ENCODE peak calls at places on chromosomes 5 and 9, in four cellular contexts. G, U, W and B are unnamed samples.

GRCh38 chr5:172150514-172151425 is 37.3 kb downstream of the STK10 start:
- DNase-seq in G (peak), U (no peak), W (no peak), B (no peak)

GRCh38 chr9:137446851-137447471 is 5.8 kb upstream of the ENTPD8 start:
- DNase-seq in G (no peak), U (peak), W (peak), B (no peak)

GRCh38 chr5:32193591-32193990 is 19.5 kb upstream of the GOLPH3 start:
- DNase-seq in G (peak), U (no peak), W (peak), B (peak)

GRCh38 chr9:123550797-123551196 is 194.8 kb downstream of the CRB2 start:
- DNase-seq in G (no peak), U (peak), W (no peak), B (no peak)

GRCh38 chr9:98342819-98343208 is 87.4 kb upstream of the TBC1D2 start:
- DNase-seq in G (no peak), U (no peak), W (no peak), B (no peak)

GRCh38 chr5:57566914-57567313 is 84.3 kb upstream of the ACTBL2 start:
- DNase-seq in G (no peak), U (no peak), W (peak), B (no peak)

GRCh38 chr5:127038550-127038949 is 8.2 kb upstream of the MARCHF3 start:
- DNase-seq in G (no peak), U (no peak), W (no peak), B (no peak)

GRCh38 chr9:133256057-133256461 is 18.9 kb downstream of the ABO start:
- DNase-seq in G (no peak), U (no peak), W (no peak), B (no peak)

GRCh38 chr5:151886741-151887261 is 37.9 kb downstream of the GLRA1 start:
- DNase-seq in G (no peak), U (no peak), W (no peak), B (no peak)

GRCh38 chr9:121766081-121766683 is 114.7 kb downstream of the DAB2IP start:
- DNase-seq in G (no peak), U (no peak), W (no peak), B (no peak)

GRCh38 chr9:109887079-109887478 is 107.1 kb downstream of the PALM2AKAP2 start:
- DNase-seq in G (no peak), U (no peak), W (peak), B (peak)

GRCh38 chr9:112050544-112051475 is 124.3 kb downstream of the SUSD1 start:
- DNase-seq in G (no peak), U (no peak), W (peak), B (peak)

GRCh38 chr9:127166111-127166510 is 43.7 kb upstream of the ANGPTL2 start:
- DNase-seq in G (no peak), U (no peak), W (no peak), B (no peak)

GRCh38 chr5:3348576-3349535 is 246.8 kb upstream of the IRX1 start:
- DNase-seq in G (no peak), U (no peak), W (no peak), B (no peak)

GRCh38 chr5:38515648-38516047 is 40.8 kb downstream of the LIFR start:
- DNase-seq in G (no peak), U (no peak), W (peak), B (peak)

GRCh38 chr9:86749530-86750275 is 197.6 kb downstream of the GAS1 start:
- DNase-seq in G (no peak), U (no peak), W (peak), B (peak)

GRCh38 chr5:1065891-1066650 is 45.8 kb downstream of the SLC12A7 start:
- DNase-seq in G (no peak), U (no peak), W (no peak), B (no peak)

GRCh38 chr5:93087326-93087725 is 493.7 kb downstream of the NR2F1-AS1 start:
- DNase-seq in G (no peak), U (no peak), W (no peak), B (no peak)

GRCh38 chr5:107431998-107432397 is 238.7 kb downstream of the EFNA5 start:
- DNase-seq in G (no peak), U (no peak), W (peak), B (peak)

GRCh38 chr5:137792291-137792690 is 38.1 kb upstream of the HNRNPA0 start:
- DNase-seq in G (no peak), U (no peak), W (no peak), B (no peak)

GRCh38 chr5:30849801-30850370 is 343.6 kb upstream of the CDH6 start:
- DNase-seq in G (no peak), U (peak), W (peak), B (no peak)

GRCh38 chr5:60295423-60295822 is 401.9 kb upstream of the PDE4D start:
- DNase-seq in G (no peak), U (peak), W (peak), B (peak)

GRCh38 chr5:87120518-87121314 is 147.0 kb upstream of the RASA1 start:
- DNase-seq in G (no peak), U (no peak), W (peak), B (peak)

GRCh38 chr5:5598547-5599113 is 176.2 kb downstream of the ICE1 start:
- DNase-seq in G (no peak), U (no peak), W (no peak), B (no peak)

GRCh38 chr9:83167126-83167525 is 104.2 kb upstream of the RASEF start:
- DNase-seq in G (no peak), U (no peak), W (no peak), B (peak)

GRCh38 chr9:27528886-27529315 is 713 bp downstream of the MOB3B start:
- DNase-seq in G (peak), U (peak), W (peak), B (peak)

GRCh38 chr9:16119861-16120641 is 567.2 kb downstream of the CCDC171 start:
- DNase-seq in G (no peak), U (no peak), W (peak), B (peak)

GRCh38 chr9:111094433-111095421 is 56.5 kb upstream of the LPAR1 start:
- DNase-seq in G (no peak), U (no peak), W (peak), B (peak)

GRCh38 chr5:33891731-33892418 is at the start of gene ADAMTS12:
- DNase-seq in G (no peak), U (peak), W (peak), B (peak)

GRCh38 chr9:133992780-133993634 is 883 bp upstream of the VAV2 start:
- DNase-seq in G (peak), U (peak), W (peak), B (peak)

GRCh38 chr5:22057012-22057411 is 796.1 kb downstream of the CDH12 start:
- DNase-seq in G (no peak), U (no peak), W (no peak), B (no peak)

GRCh38 chr9:130116346-130116745 is 55.9 kb upstream of the NCS1 start:
- DNase-seq in G (no peak), U (no peak), W (no peak), B (no peak)
- TF ChIP-seq CTCF in G (no peak), U (no peak), W (no peak), B (no peak)

GRCh38 chr5:61641748-61642565 is 309.9 kb downstream of the ZSWIM6 start:
- DNase-seq in G (no peak), U (no peak), W (peak), B (no peak)
- TF ChIP-seq CTCF in G (no peak), U (no peak), W (peak), B (no peak)

GRCh38 chr5:72246239-72246580 is 73.8 kb downstream of the MRPS27 start:
- DNase-seq in G (no peak), U (no peak), W (peak), B (no peak)
- TF ChIP-seq CTCF in G (no peak), U (no peak), W (peak), B (no peak)

DNA sequence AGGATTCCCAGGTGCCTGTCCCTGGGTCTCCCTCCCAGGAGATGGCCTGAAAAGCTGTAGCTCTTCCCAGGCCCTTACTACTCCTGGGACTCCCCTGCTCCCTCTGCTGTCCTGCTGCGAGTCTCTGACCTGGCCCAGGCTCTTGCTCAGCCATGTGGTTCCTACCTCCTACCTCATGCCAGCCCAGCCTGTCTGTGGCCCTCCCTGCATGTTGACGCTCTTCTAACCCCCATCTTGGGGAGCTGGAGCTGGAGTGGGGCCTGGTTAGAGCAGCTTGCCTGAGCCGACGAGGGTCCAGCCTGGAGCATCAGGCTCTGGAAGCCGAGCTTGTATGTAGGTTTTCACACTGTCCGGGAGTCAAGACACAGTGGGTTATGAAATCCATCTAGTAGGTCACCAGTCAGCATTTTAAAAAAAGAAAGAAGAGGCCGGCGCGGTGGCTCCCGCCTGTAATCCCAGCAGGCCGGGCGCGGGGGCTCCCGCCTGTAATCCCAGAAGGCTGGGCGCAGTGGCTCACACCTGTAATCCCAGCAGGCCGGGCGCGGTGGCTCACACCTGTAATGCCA is 244.4 kb downstream of the FANCC start:
- DNase-seq in G (no peak), U (no peak), W (no peak), B (no peak)
- TF ChIP-seq CTCF in G (no peak), U (no peak), W (peak), B (no peak)

GRCh38 chr5:173475780-173476179 is 140.7 kb downstream of the BOD1 start:
- DNase-seq in G (no peak), U (no peak), W (no peak), B (no peak)

GRCh38 chr5:173474881-173475287 is 141.6 kb downstream of the BOD1 start:
- DNase-seq in G (no peak), U (no peak), W (peak), B (peak)

GRCh38 chr5:173473293-173473692 is 143.2 kb downstream of the BOD1 start:
- DNase-seq in G (no peak), U (no peak), W (no peak), B (no peak)

GRCh38 chr5:173472164-173472563 is 143.9 kb upstream of the STC2 start:
- DNase-seq in G (no peak), U (no peak), W (peak), B (peak)

DNA sequence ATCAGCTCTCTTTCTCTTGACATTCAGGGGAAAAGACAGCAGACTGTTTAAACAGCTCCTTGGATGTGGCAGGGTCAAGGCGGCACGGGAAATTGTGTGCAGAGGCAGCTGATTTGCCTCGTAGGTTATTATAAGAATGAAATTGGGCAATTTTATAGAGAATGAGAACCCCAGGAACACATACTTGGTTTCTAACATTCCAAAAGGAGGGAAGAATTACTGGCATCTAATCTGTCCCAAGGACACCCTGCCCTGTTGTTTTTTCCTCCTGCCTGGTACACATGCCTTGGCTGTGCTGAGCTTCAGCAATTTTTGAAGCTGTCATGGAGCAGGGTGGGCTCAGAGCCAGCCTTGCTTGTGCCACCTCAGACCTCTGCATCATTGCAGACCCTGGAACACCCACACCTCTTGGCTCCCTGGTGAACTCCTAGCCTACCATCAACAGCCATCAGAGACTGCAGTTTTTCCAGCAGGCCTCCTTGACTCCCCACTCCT is 143.6 kb downstream of the BOD1 start:
- DNase-seq in G (no peak), U (no peak), W (peak), B (peak)
- TF ChIP-seq CTCF in G (no peak), U (no peak), W (no peak), B (no peak)

GRCh38 chr5:43017438-43017820 is 22.7 kb downstream of the ANXA2R start:
- DNase-seq in G (peak), U (no peak), W (no peak), B (no peak)
- TF ChIP-seq CTCF in G (no peak), U (no peak), W (no peak), B (no peak)

DNA sequence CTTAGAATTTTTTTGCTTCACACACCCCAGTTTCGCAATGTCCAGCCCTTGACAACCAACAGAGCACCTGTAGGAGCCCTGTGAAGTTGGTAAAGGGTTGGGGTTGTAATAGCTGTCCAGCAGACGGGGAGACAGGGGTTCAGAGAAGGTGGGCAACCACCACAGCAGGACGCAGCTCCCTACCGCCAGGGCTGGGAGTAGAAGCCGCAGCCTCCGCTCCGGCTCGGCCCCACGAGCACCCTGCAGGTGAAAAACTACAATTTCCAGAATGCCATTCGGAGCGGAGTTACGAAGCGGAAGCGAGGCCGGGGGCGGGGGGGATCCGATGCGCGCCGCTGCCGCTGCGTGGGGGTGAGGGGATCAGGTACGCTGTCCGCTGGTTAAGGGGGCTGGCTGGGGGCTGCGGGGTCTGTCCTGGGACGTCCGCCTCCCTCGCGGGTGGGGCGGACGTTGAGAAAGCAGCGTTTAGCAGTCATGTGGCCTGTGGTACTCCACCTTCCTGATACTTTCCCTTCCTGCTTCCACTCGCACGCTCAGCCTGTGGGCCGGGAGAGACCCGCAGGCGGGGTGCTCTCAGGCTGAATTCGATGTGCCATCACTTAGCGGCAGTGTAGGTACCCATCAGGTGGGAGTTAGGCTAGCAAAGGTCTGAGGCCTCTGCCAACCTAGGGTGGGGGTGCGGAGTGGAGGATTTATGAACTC is at the start of gene TRMT10B:
- DNase-seq in G (peak), U (peak), W (peak), B (peak)
- TF ChIP-seq CTCF in G (no peak), U (no peak), W (peak), B (no peak)

DNA sequence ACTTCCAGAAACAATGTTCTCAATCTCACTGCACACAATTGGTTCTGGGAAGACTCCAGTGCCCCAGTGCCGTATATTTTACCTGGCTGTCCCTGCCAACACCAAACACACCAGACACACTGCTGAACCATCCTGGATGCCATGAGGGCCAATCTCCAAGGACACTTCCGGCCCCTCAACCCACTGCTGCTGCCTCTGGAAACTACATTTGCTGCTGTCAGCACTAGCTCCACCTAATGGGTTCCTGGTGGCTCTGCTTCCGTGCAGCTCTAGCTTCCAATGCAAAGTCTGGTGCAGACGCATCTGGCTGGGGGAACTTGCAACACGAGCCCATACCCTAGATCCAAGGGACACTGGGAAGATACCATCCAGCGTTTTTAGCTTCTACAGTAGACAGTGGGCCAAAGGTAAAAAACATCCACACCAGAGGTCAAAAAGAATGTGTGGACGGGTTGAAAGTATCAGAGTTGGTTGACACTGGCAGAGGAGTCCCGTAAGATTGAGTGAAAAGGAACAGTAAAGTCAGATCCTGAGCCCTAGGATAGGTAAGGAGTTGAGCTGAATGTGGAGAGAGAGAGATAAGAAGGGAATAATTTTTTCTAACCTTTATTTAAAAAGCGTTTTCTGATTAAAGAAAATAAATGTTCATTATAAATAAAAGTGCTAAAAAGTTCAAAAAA is 99.7 kb upstream of the KIF2A start:
- DNase-seq in G (no peak), U (peak), W (no peak), B (peak)
- TF ChIP-seq CTCF in G (no peak), U (no peak), W (peak), B (no peak)

DNA sequence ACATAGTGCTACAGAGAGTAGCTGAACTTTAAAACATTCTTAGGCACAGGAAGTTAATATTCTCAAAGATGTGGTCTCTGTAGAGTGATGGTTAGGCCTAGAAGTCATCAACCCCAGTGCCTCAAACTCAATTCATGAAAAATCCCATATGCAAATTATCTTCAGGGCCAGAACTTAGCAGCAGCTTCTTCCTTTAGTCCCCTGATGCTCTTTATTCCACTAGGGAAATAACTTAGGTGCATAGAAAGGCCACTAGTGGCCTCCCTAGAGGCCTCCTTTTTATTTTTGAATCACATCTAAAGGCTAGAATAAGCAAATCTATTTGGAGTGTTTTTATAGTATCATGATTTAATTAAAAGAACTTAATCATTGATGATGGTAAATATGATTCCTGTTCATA is 88.3 kb downstream of the GIN1 start:
- DNase-seq in G (no peak), U (no peak), W (no peak), B (no peak)
- TF ChIP-seq CTCF in G (no peak), U (peak), W (peak), B (no peak)

DNA sequence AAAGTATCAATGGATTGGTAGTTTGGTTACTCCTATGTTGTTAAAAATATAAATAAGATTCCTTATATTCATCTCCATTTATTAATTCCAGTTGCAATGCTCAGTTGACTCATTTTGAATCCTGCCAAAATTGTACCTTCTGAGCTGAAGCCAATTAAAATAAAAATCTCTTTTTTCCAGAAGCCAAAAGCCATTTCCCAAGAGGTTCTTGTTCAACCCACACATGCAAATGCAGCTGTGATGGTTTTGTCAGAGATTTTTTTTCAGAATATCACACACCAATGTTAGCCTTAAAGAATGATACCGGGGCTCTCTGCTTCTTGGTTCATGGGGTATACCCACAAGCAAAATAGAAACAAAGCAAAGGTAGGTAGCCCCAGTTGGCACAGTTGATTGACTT is 207.9 kb downstream of the SGCD start:
- DNase-seq in G (no peak), U (no peak), W (peak), B (no peak)
- TF ChIP-seq CTCF in G (no peak), U (no peak), W (no peak), B (no peak)